ENCODE peak calls at places on chromosomes 16 and 17, in six cellular contexts. One of them, this sample, is unnamed.
A peak's percentile ranks its signal among the peaks of the same experiment; 100 is the strongest.

GRCh38 chr17:78130080-78130438 is 512 bp upstream of the TMC8 start:
- DNase-seq in Panc1: no peak
- DNase-seq in HepG2: no peak
- DNase-seq in thoracic aorta: no peak
- DNase-seq in psoas muscle: no peak
- DNase-seq in mucosa of descending colon: no peak
- DNase-seq in this sample: no peak

GRCh38 chr16:26453215-26453614 is 613.5 kb upstream of the C16orf82 start:
- DNase-seq in Panc1: no peak
- DNase-seq in psoas muscle: no peak
- DNase-seq in thoracic aorta: no peak
- DNase-seq in mucosa of descending colon: no peak
- DNase-seq in HepG2: no peak
- DNase-seq in this sample: no peak

GRCh38 chr16:67529639-67530012 is 997 bp downstream of the RIPOR1 start:
- DNase-seq in thoracic aorta: no peak
- DNase-seq in psoas muscle: no peak
- DNase-seq in HepG2: no peak
- DNase-seq in mucosa of descending colon: no peak
- DNase-seq in Panc1: no peak
- DNase-seq in this sample: no peak

GRCh38 chr17:77137111-77137510 is 3.7 kb upstream of the SEC14L1 start:
- DNase-seq in HepG2: no peak
- DNase-seq in psoas muscle: no peak
- DNase-seq in mucosa of descending colon: no peak
- DNase-seq in thoracic aorta: no peak
- DNase-seq in Panc1: no peak
- DNase-seq in this sample: no peak

GRCh38 chr17:50360716-50361115 is 12.3 kb downstream of the MRPL27 start:
- DNase-seq in thoracic aorta: no peak
- DNase-seq in mucosa of descending colon: no peak
- DNase-seq in psoas muscle: no peak
- DNase-seq in HepG2: no peak
- DNase-seq in Panc1: no peak
- DNase-seq in this sample: no peak

GRCh38 chr17:74485012-74485743 is 18.7 kb downstream of the CD300A start:
- DNase-seq in thoracic aorta: no peak
- DNase-seq in Panc1: no peak
- DNase-seq in mucosa of descending colon: no peak
- DNase-seq in HepG2: no peak
- DNase-seq in psoas muscle: no peak
- DNase-seq in this sample: no peak

GRCh38 chr16:81005644-81006471 is 827 bp downstream of the CMC2 start:
- DNase-seq in mucosa of descending colon: peak; percentile 84
- DNase-seq in psoas muscle: no peak
- DNase-seq in Panc1: no peak
- DNase-seq in HepG2: peak; percentile 61
- DNase-seq in thoracic aorta: no peak
- DNase-seq in this sample: no peak

GRCh38 chr16:88700636-88701482 is 5.3 kb downstream of the RNF166 start:
- DNase-seq in HepG2: peak; percentile 91
- DNase-seq in thoracic aorta: peak; percentile 67
- DNase-seq in Panc1: no peak
- DNase-seq in mucosa of descending colon: peak; percentile 88
- DNase-seq in psoas muscle: peak; percentile 85
- DNase-seq in this sample: no peak

GRCh38 chr17:81843713-81844326 is 9.0 kb upstream of the PPP1R27 start:
- DNase-seq in HepG2: no peak
- DNase-seq in mucosa of descending colon: no peak
- DNase-seq in psoas muscle: no peak
- DNase-seq in Panc1: no peak
- DNase-seq in thoracic aorta: no peak
- DNase-seq in this sample: no peak

GRCh38 chr17:12985431-12986285 is 32.2 kb downstream of the ELAC2 start:
- DNase-seq in Panc1: no peak
- DNase-seq in HepG2: no peak
- DNase-seq in thoracic aorta: no peak
- DNase-seq in mucosa of descending colon: no peak
- DNase-seq in psoas muscle: no peak
- DNase-seq in this sample: no peak

GRCh38 chr17:15086776-15087175 is 178.3 kb downstream of the PMP22 start:
- DNase-seq in thoracic aorta: no peak
- DNase-seq in mucosa of descending colon: no peak
- DNase-seq in HepG2: no peak
- DNase-seq in psoas muscle: no peak
- DNase-seq in Panc1: no peak
- DNase-seq in this sample: no peak

GRCh38 chr17:64384253-64385186 is 6.1 kb downstream of the PECAM1 start:
- DNase-seq in Panc1: no peak
- DNase-seq in HepG2: peak; percentile 49
- DNase-seq in psoas muscle: no peak
- DNase-seq in thoracic aorta: no peak
- DNase-seq in mucosa of descending colon: no peak
- DNase-seq in this sample: no peak
- H3K4me3 ChIP-seq in Panc1: no peak overlapping the region
- H3K4me3 ChIP-seq in HepG2: peak overlapping the region; percentile 79
- H3K4me3 ChIP-seq in psoas muscle: peak overlapping the region; percentile 59
- H3K4me3 ChIP-seq in thoracic aorta: no peak overlapping the region
- H3K4me3 ChIP-seq in mucosa of descending colon: no peak overlapping the region
- H3K4me3 ChIP-seq in this sample: peak overlapping the region; percentile 13

GRCh38 chr17:62802531-62803205 is 5.4 kb downstream of the MARCHF10 start:
- DNase-seq in Panc1: no peak
- DNase-seq in psoas muscle: no peak
- DNase-seq in HepG2: no peak
- DNase-seq in mucosa of descending colon: no peak
- DNase-seq in thoracic aorta: no peak
- DNase-seq in this sample: no peak

GRCh38 chr17:62804822-62805221 is 3.3 kb downstream of the MARCHF10 start:
- DNase-seq in mucosa of descending colon: no peak
- DNase-seq in Panc1: no peak
- DNase-seq in thoracic aorta: no peak
- DNase-seq in HepG2: no peak
- DNase-seq in psoas muscle: no peak
- DNase-seq in this sample: no peak

GRCh38 chr17:62805234-62805633 is 2.9 kb downstream of the MARCHF10 start:
- DNase-seq in thoracic aorta: no peak
- DNase-seq in HepG2: no peak
- DNase-seq in psoas muscle: no peak
- DNase-seq in Panc1: no peak
- DNase-seq in mucosa of descending colon: no peak
- DNase-seq in this sample: no peak

GRCh38 chr17:62801553-62801952 is 6.6 kb downstream of the MARCHF10 start:
- DNase-seq in psoas muscle: no peak
- DNase-seq in mucosa of descending colon: no peak
- DNase-seq in thoracic aorta: no peak
- DNase-seq in Panc1: no peak
- DNase-seq in HepG2: no peak
- DNase-seq in this sample: no peak

GRCh38 chr17:62804025-62804424 is 4.1 kb downstream of the MARCHF10 start:
- DNase-seq in HepG2: no peak
- DNase-seq in thoracic aorta: no peak
- DNase-seq in psoas muscle: no peak
- DNase-seq in mucosa of descending colon: no peak
- DNase-seq in Panc1: no peak
- DNase-seq in this sample: no peak
- H3K4me1 ChIP-seq in HepG2: no peaks in the 10 kb centered on the region
- H3K4me1 ChIP-seq in thoracic aorta: no peaks in the 10 kb centered on the region
- H3K4me1 ChIP-seq in psoas muscle: no peaks in the 10 kb centered on the region
- H3K4me1 ChIP-seq in mucosa of descending colon: peaks cover 5% of the 10 kb centered on the region
- H3K4me1 ChIP-seq in Panc1: no peaks in the 10 kb centered on the region
- H3K4me1 ChIP-seq in this sample: peaks cover 8% of the 10 kb centered on the region

GRCh38 chr17:57259817-57260216 is 3.5 kb downstream of the MSI2 start:
- DNase-seq in psoas muscle: no peak
- DNase-seq in HepG2: no peak
- DNase-seq in Panc1: no peak
- DNase-seq in thoracic aorta: no peak
- DNase-seq in mucosa of descending colon: no peak
- DNase-seq in this sample: no peak
- H3K4me3 ChIP-seq in psoas muscle: peak overlapping the region; percentile 90
- H3K4me3 ChIP-seq in HepG2: peak overlapping the region; percentile 75
- H3K4me3 ChIP-seq in Panc1: no peak overlapping the region
- H3K4me3 ChIP-seq in thoracic aorta: no peak overlapping the region
- H3K4me3 ChIP-seq in mucosa of descending colon: no peak overlapping the region
- H3K4me3 ChIP-seq in this sample: no peak overlapping the region

DNA sequence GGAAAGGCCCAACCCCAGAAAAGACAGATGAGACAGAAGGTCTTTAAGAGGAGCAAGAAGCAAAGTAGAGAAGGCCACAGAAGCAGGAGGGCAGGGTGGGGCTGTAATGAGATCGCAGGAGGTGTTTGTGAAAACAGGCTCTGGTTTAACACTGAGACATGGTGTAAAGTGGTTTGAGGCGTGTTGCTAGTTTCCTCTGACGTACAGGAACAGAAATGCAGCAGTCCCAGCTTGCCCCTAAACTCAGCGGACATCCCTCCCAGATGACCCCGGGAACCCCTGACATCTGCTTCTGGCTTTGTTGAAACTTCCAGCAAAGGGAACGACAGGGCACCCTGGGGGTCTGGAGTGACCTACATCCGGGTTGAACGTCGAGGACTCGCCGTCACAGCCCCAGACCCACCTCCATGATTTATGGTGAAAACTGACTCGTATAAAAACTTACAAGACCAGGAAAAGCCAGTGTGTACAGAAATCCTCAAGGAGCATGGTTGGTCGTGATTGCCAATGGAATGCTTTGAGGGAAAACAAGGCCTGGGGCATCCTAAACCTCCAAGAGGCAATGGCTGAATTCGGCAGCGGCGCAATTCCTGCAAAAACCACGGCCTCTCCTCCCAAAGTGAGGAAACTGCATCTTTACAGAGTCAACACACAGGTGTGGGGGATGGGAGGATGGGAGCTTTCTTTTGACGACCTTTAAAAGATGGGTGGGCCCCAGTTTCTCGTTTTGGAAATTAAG is 25.8 kb downstream of the LITAF start:
- DNase-seq in Panc1: no peak
- DNase-seq in HepG2: no peak
- DNase-seq in mucosa of descending colon: peak; percentile 38
- DNase-seq in thoracic aorta: no peak
- DNase-seq in psoas muscle: no peak
- DNase-seq in this sample: no peak
- H3K4me1 ChIP-seq in Panc1: peaks cover 3% of the 10 kb centered on the region
- H3K4me1 ChIP-seq in HepG2: peaks cover 64% of the 10 kb centered on the region
- H3K4me1 ChIP-seq in mucosa of descending colon: peaks cover 25% of the 10 kb centered on the region
- H3K4me1 ChIP-seq in thoracic aorta: peaks cover 18% of the 10 kb centered on the region
- H3K4me1 ChIP-seq in psoas muscle: peaks cover 12% of the 10 kb centered on the region
- H3K4me1 ChIP-seq in this sample: peaks cover 83% of the 10 kb centered on the region

GRCh38 chr16:58024347-58024672 is 1.2 kb upstream of the MMP15 start:
- DNase-seq in psoas muscle: no peak
- DNase-seq in HepG2: no peak
- DNase-seq in Panc1: no peak
- DNase-seq in mucosa of descending colon: no peak
- DNase-seq in thoracic aorta: no peak
- DNase-seq in this sample: no peak
- H3K4me3 ChIP-seq in psoas muscle: peak overlapping the region; percentile 78
- H3K4me3 ChIP-seq in HepG2: peak overlapping the region; percentile 87
- H3K4me3 ChIP-seq in Panc1: no peak overlapping the region
- H3K4me3 ChIP-seq in mucosa of descending colon: no peak overlapping the region
- H3K4me3 ChIP-seq in thoracic aorta: peak overlapping the region; percentile 91
- H3K4me3 ChIP-seq in this sample: peak overlapping the region; percentile 58

GRCh38 chr17:64647817-64648216 is 14.3 kb downstream of the SMURF2 start:
- DNase-seq in thoracic aorta: no peak
- DNase-seq in HepG2: no peak
- DNase-seq in mucosa of descending colon: no peak
- DNase-seq in Panc1: no peak
- DNase-seq in psoas muscle: no peak
- DNase-seq in this sample: no peak

GRCh38 chr17:64653985-64654355 is 8.1 kb downstream of the SMURF2 start:
- DNase-seq in psoas muscle: no peak
- DNase-seq in HepG2: no peak
- DNase-seq in thoracic aorta: no peak
- DNase-seq in Panc1: no peak
- DNase-seq in mucosa of descending colon: no peak
- DNase-seq in this sample: no peak

GRCh38 chr17:64653325-64653984 is 8.7 kb downstream of the SMURF2 start:
- DNase-seq in Panc1: no peak
- DNase-seq in mucosa of descending colon: no peak
- DNase-seq in psoas muscle: no peak
- DNase-seq in thoracic aorta: no peak
- DNase-seq in HepG2: no peak
- DNase-seq in this sample: no peak

GRCh38 chr17:64651889-64652288 is 10.2 kb downstream of the SMURF2 start:
- DNase-seq in psoas muscle: no peak
- DNase-seq in HepG2: no peak
- DNase-seq in mucosa of descending colon: no peak
- DNase-seq in thoracic aorta: no peak
- DNase-seq in Panc1: no peak
- DNase-seq in this sample: no peak

DNA sequence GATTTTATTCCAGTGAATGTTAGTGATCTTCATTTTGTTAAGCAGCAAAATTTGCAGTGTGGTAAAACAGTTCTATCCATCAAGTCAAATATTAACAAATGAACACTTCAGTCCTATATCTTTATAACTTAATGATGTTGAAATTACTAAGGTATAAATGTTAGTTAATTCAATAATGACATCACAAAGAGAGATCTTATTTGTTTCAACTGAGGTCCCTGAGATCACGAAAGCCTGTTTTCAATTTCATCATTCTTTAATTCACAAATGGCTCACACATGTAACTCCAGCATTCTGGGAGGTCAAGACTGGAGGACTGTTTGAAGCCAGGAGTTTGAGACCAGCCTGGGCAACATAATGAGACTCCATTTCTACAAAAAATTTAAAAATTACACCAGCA is 13.9 kb downstream of the SMURF2 start:
- DNase-seq in Panc1: no peak
- DNase-seq in psoas muscle: no peak
- DNase-seq in mucosa of descending colon: no peak
- DNase-seq in HepG2: no peak
- DNase-seq in thoracic aorta: no peak
- DNase-seq in this sample: no peak
- H3K4me1 ChIP-seq in Panc1: peaks cover 26% of the 10 kb centered on the region
- H3K4me1 ChIP-seq in psoas muscle: no peaks in the 10 kb centered on the region
- H3K4me1 ChIP-seq in mucosa of descending colon: peaks cover 4% of the 10 kb centered on the region
- H3K4me1 ChIP-seq in HepG2: peaks cover 14% of the 10 kb centered on the region
- H3K4me1 ChIP-seq in thoracic aorta: peaks cover 17% of the 10 kb centered on the region
- H3K4me1 ChIP-seq in this sample: peaks cover 5% of the 10 kb centered on the region

GRCh38 chr17:7887482-7888183 is 956 bp upstream of the CHD3 start:
- DNase-seq in HepG2: peak; percentile 66
- DNase-seq in psoas muscle: peak; percentile 90
- DNase-seq in mucosa of descending colon: peak; percentile 94
- DNase-seq in Panc1: peak; percentile 88
- DNase-seq in thoracic aorta: peak; percentile 82
- DNase-seq in this sample: no peak
- H3K4me3 ChIP-seq in HepG2: peak overlapping the region; percentile 76
- H3K4me3 ChIP-seq in psoas muscle: peak overlapping the region; percentile 81
- H3K4me3 ChIP-seq in mucosa of descending colon: peak overlapping the region; percentile 14
- H3K4me3 ChIP-seq in Panc1: peak overlapping the region; percentile 63
- H3K4me3 ChIP-seq in thoracic aorta: peak overlapping the region; percentile 94
- H3K4me3 ChIP-seq in this sample: peak overlapping the region; percentile 86

This sample was measured in vagina.